ENCODE peak calls at places on chromosome 10, in four cellular contexts. Z is hippocampal formation; V is activated CD8-positive, alpha-beta memory T cell treated with anti-CD3 and anti-CD28 coated beads for 1 hour; Q is fibroblast of the conjunctiva. I is an unnamed sample.

GRCh38 chr10:123517376-123517775 is 148.8 kb upstream of the GPR26 start:
- DNase-seq in Z (no peak), V (no peak), Q (no peak), I (no peak)

GRCh38 chr10:43461950-43462349 is 25.0 kb downstream of the ZNF487 start:
- DNase-seq in Z (no peak), V (no peak), Q (peak), I (no peak)

GRCh38 chr10:59971915-59972314 is 65.6 kb upstream of the CCDC6 start:
- DNase-seq in Z (no peak), V (no peak), Q (no peak), I (no peak)

GRCh38 chr10:106609466-106609865 is 555.0 kb downstream of the SORCS1 start:
- DNase-seq in Z (no peak), V (no peak), Q (no peak), I (no peak)

GRCh38 chr10:82982110-82982608 is 1107.2 kb downstream of the NRG3 start:
- DNase-seq in Z (no peak), V (no peak), Q (peak), I (no peak)

GRCh38 chr10:18104223-18104872 is 35.9 kb upstream of the CACNB2 start:
- DNase-seq in Z (no peak), V (peak), Q (peak), I (no peak)

GRCh38 chr10:110376021-110376773 is 71.5 kb upstream of the SMNDC1 start:
- DNase-seq in Z (no peak), V (no peak), Q (no peak), I (no peak)

GRCh38 chr10:97687785-97688781 is 1.0 kb upstream of the AVPI1 start:
- DNase-seq in Z (no peak), V (no peak), Q (peak), I (no peak)

GRCh38 chr10:86655173-86655540 is 810 bp downstream of the OPN4 start:
- DNase-seq in Z (no peak), V (no peak), Q (no peak), I (no peak)

GRCh38 chr10:4519691-4520402 is 306.2 kb upstream of the AKR1E2 start:
- DNase-seq in Z (no peak), V (no peak), Q (peak), I (no peak)

GRCh38 chr10:519716-520401 is 169.6 kb downstream of the DIP2C start:
- DNase-seq in Z (no peak), V (no peak), Q (no peak), I (no peak)

GRCh38 chr10:111590703-111591102 is 513.9 kb downstream of the ADRA2A start:
- DNase-seq in Z (no peak), V (no peak), Q (no peak), I (no peak)

GRCh38 chr10:79452174-79452611 is 6.8 kb upstream of the ZCCHC24 start:
- DNase-seq in Z (no peak), V (no peak), Q (no peak), I (no peak)

GRCh38 chr10:974038-974784 is 14.0 kb upstream of the GTPBP4 start:
- DNase-seq in Z (no peak), V (no peak), Q (no peak), I (peak)

GRCh38 chr10:132861884-132862461 is 76.0 kb upstream of the NKX6-2 start:
- DNase-seq in Z (no peak), V (no peak), Q (no peak), I (no peak)

GRCh38 chr10:33706191-33706590 is 371.7 kb upstream of the NRP1 start:
- DNase-seq in Z (no peak), V (no peak), Q (no peak), I (no peak)